ENCODE peak calls at places on chromosomes 4 and X, in six cellular contexts. R, Y, Z, J, G and M are unnamed samples.
A peak's percentile ranks its signal among the peaks of the same experiment; 100 is the strongest.

GRCh38 chr4:143207555-143207954 is 22.8 kb downstream of the USP38 start:
- DNase-seq in R (peak; percentile 24), J (no peak), Z (no peak), G (no peak), Y (peak; percentile 55), M (no peak)

GRCh38 chr4:10753856-10754384 is 69.4 kb upstream of the CLNK start:
- DNase-seq in R (no peak), Z (no peak), G (no peak), J (no peak), Y (no peak), M (no peak)

GRCh38 chr4:76823516-76823915 is 74.4 kb downstream of the SOWAHB start:
- DNase-seq in G (no peak), Y (no peak), Z (no peak), J (no peak), R (no peak), M (no peak)

GRCh38 chrX:44967221-44967620 is 94.2 kb downstream of the KDM6A start:
- DNase-seq in G (no peak), Y (no peak), R (no peak), Z (no peak), J (no peak), M (no peak)

GRCh38 chrX:71930298-71930697 is 19.7 kb downstream of the NHSL2 start:
- DNase-seq in J (no peak), Z (no peak), G (no peak), R (no peak), Y (peak; percentile 36), M (no peak)

GRCh38 chr4:67035501-67035900 is 509.8 kb downstream of the CENPC start:
- DNase-seq in Z (no peak), R (no peak), Y (peak; percentile 80), J (no peak), G (no peak), M (no peak)

GRCh38 chr4:113952452-113953029 is 26.9 kb downstream of the ARSJ start:
- DNase-seq in R (peak; percentile 62), J (no peak), Z (no peak), G (peak; percentile 55), Y (peak; percentile 73), M (no peak)

GRCh38 chrX:47530054-47530453 is 31.0 kb upstream of the ARAF start:
- DNase-seq in J (no peak), R (no peak), G (no peak), Y (no peak), Z (no peak), M (no peak)

GRCh38 chr4:3177905-3178304 is 71.1 kb upstream of the MSANTD1 start:
- DNase-seq in R (no peak), Y (no peak), J (no peak), Z (no peak), G (no peak), M (no peak)

DNA sequence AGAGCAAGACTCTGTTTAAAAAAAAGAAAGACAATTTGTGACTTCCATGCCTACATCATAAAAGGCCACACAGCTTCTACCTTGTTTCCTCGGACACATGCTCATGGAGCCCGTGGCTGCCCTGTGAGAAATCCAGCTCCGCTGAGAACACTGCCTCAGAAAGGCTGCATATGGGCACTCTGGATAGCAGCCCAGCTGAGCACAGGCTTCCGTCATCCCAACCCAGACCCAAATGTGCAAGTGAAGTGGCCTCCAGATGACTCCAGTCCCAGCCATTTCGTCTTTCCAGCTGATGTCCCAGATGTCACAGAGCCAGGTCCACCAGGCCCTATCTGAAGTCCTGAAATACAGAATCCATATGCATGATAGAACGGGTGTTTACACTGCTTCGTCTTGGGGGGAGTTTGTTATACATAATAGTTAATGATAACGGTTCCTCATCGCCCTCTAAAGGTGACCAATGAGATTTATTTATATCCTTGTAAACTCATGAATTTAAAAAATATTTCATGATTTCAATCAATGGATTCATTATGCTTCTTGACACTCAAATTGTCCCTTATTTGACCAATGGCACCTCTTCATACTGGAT is 72.7 kb upstream of the TRIM2 start:
- DNase-seq in Z (peak; percentile 68), G (no peak), Y (peak; percentile 13), J (no peak), R (no peak), M (no peak)
- TF ChIP-seq CTCF in Z (no peak), G (no peak), Y (no peak), J (no peak), R (no peak), M (no peak)

GRCh38 chrX:48917139-48917980 is 1.5 kb downstream of the PIM2 start:
- DNase-seq in R (peak; percentile 93), J (peak; percentile 88), Y (peak; percentile 91), G (peak; percentile 91), Z (peak; percentile 86), M (peak; percentile 89)
- H3K4me3 ChIP-seq in R (no peak overlapping the region), J (no peak overlapping the region), Y (no peak overlapping the region), G (peak overlapping the region; percentile 57), Z (peak overlapping the region; percentile 75), M (no peak overlapping the region)

GRCh38 chrX:69808375-69808774 is 192.5 kb downstream of the EDA start:
- DNase-seq in J (no peak), Y (no peak), R (no peak), Z (no peak), G (no peak), M (no peak)
- TF ChIP-seq CTCF in J (no peak), Y (no peak), R (no peak), Z (no peak), G (no peak), M (no peak)

DNA sequence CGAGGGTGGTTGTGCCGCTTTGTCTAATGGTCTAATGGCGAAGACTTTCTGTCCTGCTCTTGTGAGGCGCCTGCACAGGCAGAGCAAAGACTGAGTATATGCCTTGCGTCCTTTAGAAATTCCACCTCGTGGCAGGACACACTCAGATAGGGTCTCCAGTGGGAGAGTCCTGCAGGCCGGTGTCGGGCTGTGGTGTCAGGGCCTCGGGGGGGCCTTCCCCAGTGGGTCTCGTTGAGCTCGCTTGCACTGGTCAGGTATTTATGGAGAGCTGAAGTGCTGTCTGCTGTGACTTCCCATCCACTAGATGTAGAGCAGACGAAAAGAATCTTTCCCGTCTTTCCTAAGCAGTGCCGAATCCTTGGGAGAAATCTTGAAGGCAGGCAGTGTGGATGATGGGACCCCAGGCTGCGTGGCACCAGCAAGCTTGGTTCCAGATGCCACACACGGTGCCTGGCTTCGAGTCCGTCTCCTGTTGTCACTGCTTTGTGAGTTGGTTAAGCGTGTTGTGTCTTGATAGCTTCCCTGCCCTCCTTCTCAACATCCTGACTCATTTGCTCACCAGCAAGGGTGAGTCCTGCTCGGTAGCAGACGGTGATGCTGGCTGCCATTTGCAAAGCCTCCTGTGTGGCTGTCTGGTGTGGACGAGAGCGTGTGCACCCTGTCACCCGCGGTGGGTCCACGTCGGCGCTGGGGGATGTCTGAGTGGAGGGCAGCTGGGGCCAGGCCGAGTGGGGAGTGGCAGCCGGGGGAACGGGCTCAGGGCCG is 20.5 kb downstream of the MAEA start:
- DNase-seq in R (no peak), Z (no peak), J (no peak), Y (peak; percentile 24), G (no peak), M (no peak)
- H3K4me3 ChIP-seq in R (no peak overlapping the region), Z (peak overlapping the region; percentile 61), J (peak overlapping the region; percentile 35), Y (peak overlapping the region; percentile 49), G (peak overlapping the region; percentile 10), M (no peak overlapping the region)

GRCh38 chrX:117982702-117983392 is 133.8 kb downstream of the KLHL13 start:
- DNase-seq in R (no peak), Y (no peak), J (no peak), G (no peak), Z (no peak), M (no peak)

GRCh38 chrX:117987376-117987775 is 129.2 kb downstream of the KLHL13 start:
- DNase-seq in Z (no peak), Y (no peak), J (no peak), G (no peak), R (no peak), M (no peak)

GRCh38 chrX:117990438-117990837 is 126.2 kb downstream of the KLHL13 start:
- DNase-seq in Z (no peak), J (no peak), Y (no peak), R (no peak), G (no peak), M (no peak)

GRCh38 chrX:117989512-117989911 is 127.1 kb downstream of the KLHL13 start:
- DNase-seq in Z (no peak), Y (no peak), J (no peak), R (no peak), G (no peak), M (no peak)

GRCh38 chrX:117985241-117985640 is 131.4 kb downstream of the KLHL13 start:
- DNase-seq in R (no peak), G (peak; percentile 27), Y (no peak), Z (no peak), J (no peak), M (no peak)
- TF ChIP-seq CTCF in R (peak; percentile 35), G (peak; percentile 29), Y (no peak), Z (no peak), J (no peak), M (no peak)

GRCh38 chr4:139452000-139452399 is 1.9 kb upstream of the RAB33B start:
- DNase-seq in J (no peak), Z (no peak), Y (no peak), G (no peak), R (no peak), M (no peak)
- H3K4me3 ChIP-seq in J (no peak overlapping the region), Z (peak overlapping the region; percentile 81), Y (no peak overlapping the region), G (no peak overlapping the region), R (peak overlapping the region; percentile 53), M (no peak overlapping the region)

GRCh38 chrX:23386260-23386659 is 51.6 kb downstream of the PTCHD1 start:
- DNase-seq in R (no peak), Y (no peak), Z (no peak), J (no peak), G (no peak), M (no peak)

GRCh38 chrX:23389196-23389792 is 54.6 kb downstream of the PTCHD1 start:
- DNase-seq in R (no peak), J (no peak), Y (no peak), Z (no peak), G (no peak), M (no peak)

GRCh38 chrX:23387826-23388225 is 53.2 kb downstream of the PTCHD1 start:
- DNase-seq in G (no peak), R (no peak), J (no peak), Z (no peak), Y (no peak), M (no peak)

GRCh38 chrX:23385242-23385641 is 50.6 kb downstream of the PTCHD1 start:
- DNase-seq in Y (no peak), J (no peak), R (no peak), G (no peak), Z (no peak), M (no peak)

DNA sequence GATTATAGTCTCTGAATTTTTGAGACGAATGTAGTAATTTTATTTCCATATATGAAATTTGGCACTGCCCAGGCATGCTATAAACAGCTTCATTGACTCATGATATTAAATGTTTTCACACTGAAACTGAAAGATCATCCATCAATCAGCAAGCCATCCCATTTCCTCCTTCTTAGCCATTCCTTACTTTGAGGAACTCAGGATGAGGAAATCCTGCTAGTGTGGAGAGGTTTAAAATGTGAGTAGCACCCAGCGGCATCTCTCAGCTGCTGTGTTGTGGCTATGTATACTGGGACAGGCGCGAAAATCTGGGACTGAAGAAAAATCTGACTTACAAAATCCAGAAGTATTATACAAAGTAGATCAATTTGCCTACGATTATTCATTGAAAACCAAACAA is 52.1 kb downstream of the PTCHD1 start:
- DNase-seq in Z (no peak), R (no peak), G (no peak), Y (no peak), J (no peak), M (no peak)
- TF ChIP-seq CTCF in Z (no peak), R (no peak), G (no peak), Y (no peak), J (no peak), M (no peak)